ENCODE peak calls at places on chromosomes 12 and 14, in five cellular contexts. E is MM.1S, D is HCT116, A is GM23338, T is GM23248. Y is an unnamed sample. For H4K20me1 and H3K9me2, the result is how much of the 10 kb centered on the place peaks cover.

GRCh38 chr12:84920331-84920730 is 7.7 kb upstream of the SLC6A15 start:
- DNase-seq in D (no peak), E (no peak), A (no peak), T (peak), Y (no peak)

GRCh38 chr14:95523051-95523817 is 6.8 kb upstream of the SYNE3 start:
- DNase-seq in E (no peak), T (no peak), D (no peak), A (no peak), Y (no peak)

GRCh38 chr12:2957816-2958431 is 1.3 kb upstream of the TEAD4 start:
- DNase-seq in A (no peak), T (peak), D (no peak), E (no peak), Y (no peak)

GRCh38 chr14:73125169-73125588 is 11.1 kb upstream of the PSEN1 start:
- DNase-seq in T (no peak), A (peak), D (no peak), E (no peak), Y (no peak)

GRCh38 chr12:50603817-50604639 is 99.2 kb downstream of the DIP2B start:
- DNase-seq in T (peak), D (no peak), E (no peak), A (no peak), Y (no peak)

GRCh38 chr14:42563313-42563712 is 956.6 kb downstream of the LRFN5 start:
- DNase-seq in A (no peak), E (no peak), D (no peak), T (no peak), Y (no peak)

GRCh38 chr12:15982471-15982870 is 71.3 kb downstream of the DERA start:
- DNase-seq in T (peak), E (no peak), A (peak), D (no peak), Y (peak)

GRCh38 chr12:48997719-48998496 is 1.3 kb downstream of the DDN start:
- DNase-seq in D (no peak), T (no peak), E (peak), A (peak), Y (no peak)

GRCh38 chr14:65117795-65118746 is 15.8 kb upstream of the MAX start:
- DNase-seq in D (no peak), A (no peak), T (no peak), E (no peak), Y (no peak)

GRCh38 chr12:108606492-108606891 is 8.6 kb upstream of the TMEM119 start:
- DNase-seq in D (no peak), E (no peak), T (no peak), A (no peak), Y (no peak)

GRCh38 chr14:64696355-64696844 is 7.8 kb upstream of the PLEKHG3 start:
- DNase-seq in T (no peak), D (no peak), A (peak), E (no peak), Y (no peak)

GRCh38 chr12:31959701-31960391 is 631 bp downstream of the RESF1 start:
- DNase-seq in E (peak), T (peak), D (no peak), A (peak), Y (peak)

GRCh38 chr12:13187399-13187798 is 9.1 kb upstream of the EMP1 start:
- DNase-seq in A (no peak), D (no peak), E (no peak), T (peak), Y (no peak)

GRCh38 chr12:104230704-104231103 is 15.1 kb downstream of the TXNRD1 start:
- DNase-seq in T (no peak), D (no peak), E (no peak), A (peak), Y (no peak)

GRCh38 chr14:66746316-66747006 is 238.5 kb downstream of the GPHN start:
- DNase-seq in T (peak), E (peak), D (peak), A (peak), Y (peak)

GRCh38 chr14:83260751-83261150 is 1727.1 kb upstream of the SEL1L start:
- DNase-seq in D (no peak), A (no peak), T (no peak), E (no peak), Y (no peak)

GRCh38 chr12:127613056-127613455 is 653.9 kb upstream of the TMEM132C start:
- DNase-seq in D (no peak), T (no peak), A (no peak), E (no peak), Y (no peak)

GRCh38 chr12:65170245-65170881 is 980 bp downstream of the LEMD3 start:
- DNase-seq in T (peak), E (peak), D (peak), A (peak), Y (peak)

GRCh38 chr12:84912191-84913142 is at the start of gene SLC6A15:
- DNase-seq in A (peak), D (no peak), T (peak), E (peak), Y (no peak)

GRCh38 chr12:104569348-104570173 is 112.8 kb downstream of the CHST11 start:
- DNase-seq in D (no peak), A (no peak), T (no peak), E (peak), Y (peak)

GRCh38 chr12:3931721-3932120 is 58.5 kb upstream of the PARP11 start:
- DNase-seq in A (no peak), D (no peak), T (no peak), E (no peak), Y (no peak)

GRCh38 chr12:76740501-76740900 is 23.4 kb upstream of the ZDHHC17 start:
- DNase-seq in T (no peak), E (no peak), A (no peak), D (no peak), Y (no peak)

GRCh38 chr12:76738824-76739579 is 24.9 kb upstream of the ZDHHC17 start:
- DNase-seq in D (no peak), T (no peak), E (no peak), A (peak), Y (peak)

GRCh38 chr12:76739896-76740295 is 24.0 kb upstream of the ZDHHC17 start:
- DNase-seq in A (no peak), T (no peak), D (no peak), E (no peak), Y (no peak)
- TF ChIP-seq EZH2phosphoT487 in A (no peak), T (no peak), D (no peak), E (no peak), Y (no peak)

GRCh38 chr12:124474709-124475108 is 92.7 kb downstream of the NCOR2 start:
- DNase-seq in T (peak), A (no peak), D (no peak), E (no peak), Y (no peak)

GRCh38 chr12:124477109-124477915 is 90.1 kb downstream of the NCOR2 start:
- DNase-seq in D (no peak), E (no peak), T (no peak), A (no peak), Y (no peak)

GRCh38 chr12:124475295-124476010 is 92.0 kb downstream of the NCOR2 start:
- DNase-seq in A (no peak), D (no peak), T (no peak), E (no peak), Y (no peak)

GRCh38 chr12:124478416-124478815 is 89.0 kb downstream of the NCOR2 start:
- DNase-seq in E (no peak), A (no peak), T (no peak), D (no peak), Y (no peak)

DNA sequence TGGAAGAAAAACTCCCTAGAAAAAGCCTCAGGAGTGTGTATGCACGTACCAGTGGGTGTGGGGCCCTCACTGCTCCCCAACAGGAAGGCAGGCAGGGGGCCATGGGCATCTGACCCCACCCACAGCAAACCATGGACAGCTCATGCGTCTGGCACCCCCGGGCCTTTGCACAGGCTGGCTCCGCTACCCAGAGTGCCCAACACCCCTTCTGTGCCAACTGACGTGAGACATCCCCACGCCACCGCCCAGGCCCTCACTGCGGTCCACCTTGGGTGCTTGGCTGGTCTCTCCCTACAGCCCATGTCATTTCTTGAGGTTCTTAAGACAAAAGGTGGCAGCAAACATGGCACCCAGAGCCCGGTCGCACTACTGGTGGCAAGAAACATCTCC is 91.4 kb downstream of the NCOR2 start:
- DNase-seq in E (no peak), A (no peak), T (no peak), D (no peak), Y (no peak)
- H4K20me1 ChIP-seq in E (under half), A (under half), T (under half), D (under half), Y (under half)

DNA sequence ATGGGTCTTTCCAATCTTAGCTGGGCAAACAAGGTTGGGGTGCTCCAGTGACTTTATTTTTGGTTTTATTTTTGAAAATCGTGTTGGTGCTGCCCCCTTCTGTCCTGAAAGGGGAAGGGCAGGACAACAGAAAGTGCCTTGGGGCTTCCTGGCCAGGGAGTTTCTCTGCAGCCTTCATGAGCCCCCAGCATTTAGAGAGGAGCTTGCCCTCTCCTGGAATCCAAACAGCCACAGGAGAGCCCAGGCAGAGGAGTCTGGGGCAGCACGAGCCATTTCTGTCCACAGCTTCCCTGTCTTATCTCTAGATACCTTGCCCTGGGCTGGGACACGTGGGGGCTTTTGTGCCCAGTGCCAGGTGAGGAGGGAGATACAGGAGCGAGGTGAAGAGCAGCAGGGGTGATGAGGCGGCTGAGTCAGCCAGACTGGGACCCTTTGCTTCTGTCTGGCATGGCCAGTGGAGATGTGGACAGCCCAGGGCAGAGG is 4.4 kb upstream of the C1RL start:
- DNase-seq in D (no peak), E (peak), T (peak), A (peak), Y (peak)
- H3K9me2 ChIP-seq in D (under half), E (under half), T (under half), A (under half), Y (under half)

GRCh38 chr12:95386056-95386455 is 87.9 kb upstream of the METAP2 start:
- DNase-seq in D (no peak), E (no peak), A (no peak), T (peak), Y (no peak)

GRCh38 chr12:95385646-95386045 is 88.3 kb upstream of the METAP2 start:
- DNase-seq in A (no peak), D (no peak), E (no peak), T (peak), Y (peak)

GRCh38 chr12:95380997-95381786 is 92.8 kb upstream of the METAP2 start:
- DNase-seq in A (no peak), E (no peak), T (peak), D (no peak), Y (no peak)

GRCh38 chr12:95384785-95385184 is 89.2 kb upstream of the METAP2 start:
- DNase-seq in D (no peak), E (no peak), A (no peak), T (no peak), Y (no peak)

GRCh38 chr12:95385246-95385645 is 88.7 kb upstream of the METAP2 start:
- DNase-seq in D (no peak), A (peak), E (no peak), T (peak), Y (peak)
- TF ChIP-seq EZH2phosphoT487 in D (no peak), A (no peak), E (no peak), T (no peak), Y (no peak)

GRCh38 chr12:69508581-69508980 is 38.4 kb downstream of the FRS2 start:
- DNase-seq in T (no peak), E (no peak), D (no peak), A (no peak), Y (no peak)
- H4K20me1 ChIP-seq in T (under half), E (under half), D (under half), A (under half), Y (under half)

GRCh38 chr12:46124132-46124847 is 133.9 kb upstream of the SCAF11 start:
- DNase-seq in T (no peak), D (no peak), E (no peak), A (no peak), Y (no peak)

GRCh38 chr12:46124848-46125619 is 134.7 kb upstream of the SCAF11 start:
- DNase-seq in E (peak), T (peak), D (peak), A (peak), Y (peak)

GRCh38 chr12:46131729-46132128 is 137.1 kb downstream of the SLC38A1 start:
- DNase-seq in E (peak), A (peak), D (peak), T (peak), Y (peak)

DNA sequence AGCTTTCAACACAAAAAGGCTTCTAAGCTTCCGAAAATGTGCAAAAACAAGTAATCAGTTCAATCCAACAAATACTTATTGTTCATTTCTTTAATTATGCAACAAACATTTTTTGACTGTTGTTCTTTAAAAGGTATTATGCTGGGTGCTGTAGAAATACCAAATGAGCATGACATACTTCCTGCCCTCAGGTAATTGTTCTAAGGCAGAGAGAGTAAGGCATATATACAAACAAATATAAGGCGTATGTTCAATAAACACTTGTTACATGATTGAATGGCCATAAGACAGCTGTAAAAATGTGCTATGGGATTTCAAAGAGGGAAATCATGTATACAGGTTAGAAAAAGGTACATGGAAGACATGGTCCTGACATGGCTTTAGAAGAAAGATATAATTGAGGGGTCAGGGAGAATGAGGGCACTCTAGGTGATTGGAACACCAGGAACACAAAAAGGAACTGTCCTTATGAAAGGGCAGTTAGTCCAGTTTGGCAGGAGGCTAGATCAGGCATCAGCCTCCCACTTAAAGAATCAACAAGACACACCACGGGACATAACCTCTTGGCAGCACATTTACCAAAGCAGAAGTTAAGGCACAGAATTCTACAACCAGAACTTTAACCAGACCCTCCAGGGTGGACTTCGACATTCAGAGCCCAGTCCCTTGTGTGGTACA is 135.8 kb upstream of the SCAF11 start:
- DNase-seq in E (no peak), D (no peak), A (no peak), T (no peak), Y (no peak)
- H3K9me2 ChIP-seq in E (under half), D (under half), A (under half), T (under half), Y (under half)

DNA sequence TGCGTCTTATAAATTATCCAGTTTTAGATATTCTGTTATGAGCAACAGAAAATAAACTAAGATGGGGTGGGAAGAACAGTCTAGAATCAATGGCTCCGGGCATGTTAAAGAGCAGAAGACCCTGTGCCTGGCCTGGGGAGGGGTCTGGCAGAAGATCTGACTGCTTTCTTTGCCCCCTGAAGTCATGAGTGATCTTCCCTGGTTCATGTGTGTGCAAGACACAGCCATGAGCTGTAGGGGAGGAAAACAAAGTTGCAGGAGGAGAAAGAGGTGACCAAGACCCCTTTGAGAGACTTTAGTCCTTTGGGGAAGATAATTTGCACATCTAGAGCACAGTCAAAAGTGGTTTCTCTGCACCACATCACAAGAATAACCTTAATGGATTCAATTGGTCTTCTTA is 4.8 kb downstream of the LACRT start:
- DNase-seq in T (no peak), D (no peak), A (no peak), E (no peak), Y (no peak)
- TF ChIP-seq EZH2phosphoT487 in T (no peak), D (no peak), A (no peak), E (no peak), Y (no peak)

Y was measured in OCI-LY7.